ENCODE peak calls at places on chromosomes 3 and 15, in six cellular contexts. H is Panc1; K is AG08396; C is left lobe of liver; B is caudate nucleus; N is activated CD8-positive, alpha-beta memory T cell treated with anti-CD3 and anti-CD28 coated beads, Interleukin-2, amount 50 U/mL, for 4 hours. F is an unnamed sample.

GRCh38 chr3:159855599-159856495 is 132.8 kb upstream of the IL12A start:
- DNase-seq in K (no peak), N (no peak), H (no peak), C (no peak), B (no peak), F (no peak)

GRCh38 chr3:169497567-169498257 is 165.8 kb downstream of the MECOM start:
- DNase-seq in B (no peak), N (no peak), H (no peak), K (peak), C (no peak), F (no peak)

GRCh38 chr15:38084289-38084688 is 149.8 kb downstream of the TMCO5A start:
- DNase-seq in C (no peak), K (no peak), H (no peak), B (no peak), N (no peak), F (no peak)

GRCh38 chr3:97979610-97980009 is 7.4 kb upstream of the RIOX2 start:
- DNase-seq in B (no peak), K (no peak), C (no peak), N (no peak), H (no peak), F (no peak)

GRCh38 chr3:129282727-129283327 is 4.2 kb downstream of the HMCES start:
- DNase-seq in C (no peak), B (no peak), K (peak), H (no peak), N (no peak), F (no peak)

GRCh38 chr3:43506644-43507043 is 115.2 kb downstream of the ANO10 start:
- DNase-seq in C (no peak), H (no peak), B (no peak), K (no peak), N (no peak), F (no peak)

GRCh38 chr15:98842973-98843285 is 164.7 kb downstream of the PGPEP1L start:
- DNase-seq in H (no peak), C (no peak), K (no peak), B (no peak), N (no peak), F (no peak)

GRCh38 chr3:128252083-128252482 is 98.8 kb downstream of the EEFSEC start:
- DNase-seq in N (no peak), B (no peak), K (no peak), C (no peak), H (no peak), F (no peak)

GRCh38 chr3:14403636-14404395 is 1.4 kb downstream of the SLC6A6 start:
- DNase-seq in K (peak), N (no peak), B (no peak), H (no peak), C (no peak), F (no peak)

GRCh38 chr3:114299421-114299820 is 5.6 kb downstream of the TIGIT start:
- DNase-seq in C (no peak), N (peak), K (peak), B (no peak), H (no peak), F (no peak)